ENCODE peak calls at places on chromosomes 12 and 14, in seven cellular contexts. S is CD4-positive, CD25-positive, alpha-beta regulatory T cell; Q is tibial artery; C is tibial nerve; R is upper lobe of left lung; X is AG04450; F is DND-41. D is an unnamed sample.

GRCh38 chr12:28954333-28954732 is 194.7 kb upstream of the FAR2 start:
- DNase-seq in Q (no peak), F (no peak), R (no peak), X (no peak), S (no peak), C (no peak), D (no peak)

GRCh38 chr14:75333523-75334190 is 55.0 kb downstream of the FOS start:
- DNase-seq in R (no peak), Q (no peak), C (no peak), S (no peak), X (no peak), F (no peak), D (no peak)

GRCh38 chr12:21248679-21249078 is 86.0 kb downstream of the SLCO1A2 start:
- DNase-seq in R (no peak), Q (no peak), F (no peak), X (no peak), S (peak; percentile 1), C (no peak), D (no peak)

GRCh38 chr14:73249564-73250316 is 12.4 kb downstream of the PAPLN start:
- DNase-seq in C (no peak), F (no peak), X (no peak), R (no peak), Q (no peak), S (no peak), D (no peak)

GRCh38 chr12:76621582-76622024 is 62.0 kb upstream of the OSBPL8 start:
- DNase-seq in F (peak; percentile 70), S (peak; percentile 71), C (peak; percentile 64), X (peak; percentile 36), R (peak; percentile 56), Q (peak; percentile 70), D (peak; percentile 80)

GRCh38 chr14:31326111-31326510 is 94.2 kb downstream of the HEATR5A start:
- DNase-seq in S (peak; percentile 33), X (no peak), C (no peak), R (no peak), Q (no peak), F (no peak), D (no peak)

GRCh38 chr14:74475678-74476077 is 17.4 kb downstream of the NPC2 start:
- DNase-seq in Q (no peak), C (no peak), R (no peak), F (no peak), S (no peak), X (no peak), D (no peak)

GRCh38 chr12:18432211-18432610 is 170.9 kb downstream of the PIK3C2G start:
- DNase-seq in X (no peak), Q (no peak), S (no peak), C (no peak), F (no peak), R (no peak), D (no peak)

GRCh38 chr12:47650469-47650868 is 55.4 kb downstream of the RPAP3 start:
- DNase-seq in C (no peak), S (no peak), X (no peak), Q (no peak), R (no peak), F (no peak), D (no peak)

GRCh38 chr12:116442304-116442703 is 116.9 kb upstream of the MAP1LC3B2 start:
- DNase-seq in C (no peak), S (no peak), X (no peak), Q (no peak), R (no peak), F (no peak), D (no peak)

GRCh38 chr12:7915911-7916403 is 20.0 kb downstream of the SLC2A3 start:
- DNase-seq in X (no peak), Q (no peak), F (no peak), R (no peak), S (peak; percentile 15), C (no peak), D (no peak)

GRCh38 chr12:112820796-112821195 is 29.2 kb downstream of the RPH3A start:
- DNase-seq in F (no peak), X (no peak), S (no peak), R (no peak), C (no peak), Q (no peak), D (no peak)

GRCh38 chr12:3752096-3752709 is 706 bp downstream of the CRACR2A start:
- DNase-seq in R (peak; percentile 53), Q (peak; percentile 34), X (no peak), S (peak; percentile 77), C (no peak), F (peak; percentile 76), D (no peak)

GRCh38 chr12:39831587-39832315 is 212.1 kb upstream of the ABCD2 start:
- DNase-seq in Q (no peak), R (no peak), F (no peak), S (no peak), X (no peak), C (no peak), D (no peak)

GRCh38 chr12:50110127-50110761 is 1.8 kb upstream of the COX14 start:
- DNase-seq in Q (peak; percentile 49), X (no peak), F (no peak), C (no peak), S (no peak), R (peak; percentile 68), D (no peak)

GRCh38 chr14:49732896-49733295 is 35.1 kb upstream of the KLHDC2 start:
- DNase-seq in S (no peak), R (no peak), C (no peak), X (no peak), Q (no peak), F (no peak), D (no peak)

GRCh38 chr14:68111733-68112270 is 292.2 kb downstream of the RAD51B start:
- DNase-seq in R (no peak), X (no peak), F (peak; percentile 25), Q (no peak), S (no peak), C (no peak), D (no peak)

GRCh38 chr12:84069079-84069661 is 843.4 kb downstream of the SLC6A15 start:
- DNase-seq in Q (no peak), C (no peak), R (no peak), F (no peak), S (no peak), X (no peak), D (no peak)

GRCh38 chr12:6703631-6704030 is 3.0 kb upstream of the PIANP start:
- DNase-seq in F (no peak), Q (no peak), C (no peak), R (no peak), S (no peak), X (no peak), D (no peak)

GRCh38 chr12:93818488-93819047 is 141.4 kb downstream of the CRADD start:
- DNase-seq in X (no peak), C (no peak), S (no peak), F (no peak), R (no peak), Q (no peak), D (no peak)

GRCh38 chr12:81502912-81503695 is 256.0 kb downstream of the PPFIA2 start:
- DNase-seq in Q (no peak), R (no peak), S (no peak), F (no peak), C (no peak), X (no peak), D (no peak)

GRCh38 chr12:62631531-62632520 is 165.2 kb downstream of the MON2 start:
- DNase-seq in R (peak; percentile 78), Q (peak; percentile 63), C (peak; percentile 45), F (no peak), X (peak; percentile 21), S (no peak), D (peak; percentile 83)

GRCh38 chr12:75585309-75585708 is 73.9 kb upstream of the KRR1 start:
- DNase-seq in C (no peak), S (no peak), R (no peak), X (peak; percentile 46), F (no peak), Q (no peak), D (no peak)

GRCh38 chr12:109772622-109773321 is 59.1 kb downstream of the FAM222A start:
- DNase-seq in F (no peak), C (no peak), R (peak; percentile 19), X (no peak), Q (no peak), S (no peak), D (no peak)

GRCh38 chr14:92613008-92613658 is 99.6 kb downstream of the RIN3 start:
- DNase-seq in S (peak; percentile 64), X (no peak), F (peak; percentile 40), Q (no peak), C (no peak), R (peak; percentile 67), D (no peak)

GRCh38 chr12:90257927-90258624 is 549.4 kb upstream of the ATP2B1 start:
- DNase-seq in F (no peak), X (no peak), C (no peak), S (no peak), R (no peak), Q (no peak), D (no peak)

GRCh38 chr12:97047361-97047760 is 140.3 kb downstream of the NEDD1 start:
- DNase-seq in S (no peak), X (no peak), F (no peak), Q (no peak), R (no peak), C (no peak), D (no peak)

GRCh38 chr12:57377103-57377840 is 53.6 kb downstream of the R3HDM2 start:
- DNase-seq in Q (no peak), S (no peak), R (no peak), F (no peak), C (no peak), X (no peak), D (no peak)

GRCh38 chr12:124490584-124491305 is 76.7 kb downstream of the NCOR2 start:
- DNase-seq in Q (peak; percentile 73), R (peak; percentile 70), S (no peak), C (peak; percentile 68), X (no peak), F (no peak), D (peak; percentile 92)

GRCh38 chr12:66709893-66710292 is 31.0 kb upstream of the GRIP1 start:
- DNase-seq in C (no peak), Q (no peak), S (no peak), F (no peak), X (no peak), R (no peak), D (no peak)
- H3K27ac ChIP-seq in C (no peak overlapping the region), Q (no peak overlapping the region), S (no peak overlapping the region), F (no peak overlapping the region), X (no peak overlapping the region), R (no peak overlapping the region), D (no peak overlapping the region)

DNA sequence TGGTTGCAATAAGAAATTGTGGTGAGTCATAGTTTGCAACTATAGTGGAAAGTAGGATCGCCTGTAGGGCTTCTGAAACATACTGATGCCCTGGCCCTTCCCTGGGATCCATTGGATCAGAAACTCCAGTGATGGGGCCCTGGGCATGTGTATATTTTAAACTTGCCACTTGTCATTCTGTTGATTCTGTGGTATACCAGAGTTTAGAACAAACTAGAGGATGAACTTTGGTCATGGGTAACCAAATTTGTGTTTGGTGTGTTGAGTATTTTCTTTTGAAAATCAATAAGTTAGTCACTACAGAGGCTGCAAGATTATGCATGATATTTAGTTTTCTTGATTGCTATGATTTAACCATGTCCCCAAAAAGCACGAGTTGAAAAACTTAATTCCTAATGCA is 142.2 kb downstream of the SLC15A5 start:
- DNase-seq in X (no peak), Q (no peak), C (no peak), R (no peak), F (no peak), S (no peak), D (no peak)
- H3K9me3 ChIP-seq in X (no peaks in the 10 kb centered on the region), Q (peaks cover 14% of the 10 kb centered on the region), C (no peaks in the 10 kb centered on the region), R (peaks cover 30% of the 10 kb centered on the region), F (no peaks in the 10 kb centered on the region), S (peaks cover 9% of the 10 kb centered on the region), D (no peaks in the 10 kb centered on the region)

GRCh38 chr12:569091-569676 is 94.1 kb downstream of the NINJ2 start:
- DNase-seq in S (no peak), Q (peak; percentile 14), F (no peak), X (no peak), C (no peak), R (no peak), D (no peak)
- H3K4me3 ChIP-seq in S (peak overlapping the region; percentile 19), Q (peak overlapping the region; percentile 79), F (peak overlapping the region; percentile 69), X (no peak overlapping the region), C (no peak overlapping the region), R (peak overlapping the region; percentile 65), D (peak overlapping the region; percentile 69)

GRCh38 chr12:132333273-132333672 is 3.9 kb upstream of the GALNT9 start:
- DNase-seq in R (no peak), F (no peak), S (no peak), C (no peak), Q (no peak), X (no peak), D (no peak)
- H3K27ac ChIP-seq in R (no peak overlapping the region), F (no peak overlapping the region), S (no peak overlapping the region), C (no peak overlapping the region), Q (no peak overlapping the region), X (no peak overlapping the region), D (no peak overlapping the region)

D was measured in right atrium auricular region.